ENCODE peak calls at places on chromosome 1, in five cellular contexts. E is HepG2, S is GM12878, D is SK-N-SH, M is H1. Q is an unnamed sample. For H3K79me2, the result is how much of the 10 kb centered on the place peaks cover.

GRCh38 chr1:205109711-205110110 is 12.1 kb downstream of the RBBP5 start:
- DNase-seq in E (no peak), D (no peak), M (no peak), S (no peak), Q (no peak)

GRCh38 chr1:50421768-50422674 is 1.2 kb downstream of the DMRTA2 start:
- DNase-seq in S (no peak), E (no peak), D (peak), M (no peak), Q (no peak)

GRCh38 chr1:8463144-8463927 is 145.4 kb downstream of the SLC45A1 start:
- DNase-seq in D (peak), S (no peak), E (peak), M (no peak), Q (no peak)

GRCh38 chr1:62325076-62325475 is 5.8 kb upstream of the KANK4 start:
- DNase-seq in S (no peak), M (no peak), E (peak), D (no peak), Q (no peak)

GRCh38 chr1:1061682-1062363 is 12.3 kb downstream of the RNF223 start:
- DNase-seq in M (no peak), D (no peak), S (no peak), E (no peak), Q (peak)

GRCh38 chr1:202124107-202124506 is 1.4 kb downstream of the GPR37L1 start:
- DNase-seq in D (no peak), M (no peak), E (no peak), S (no peak), Q (no peak)

GRCh38 chr1:17933991-17934390 is 173.6 kb upstream of the IGSF21 start:
- DNase-seq in D (peak), E (no peak), S (no peak), M (no peak), Q (no peak)

GRCh38 chr1:205661429-205662134 is 18.7 kb downstream of the SLC45A3 start:
- DNase-seq in S (no peak), D (peak), E (no peak), M (no peak), Q (no peak)

GRCh38 chr1:8293141-8293540 is 24.8 kb upstream of the SLC45A1 start:
- DNase-seq in E (no peak), D (no peak), S (no peak), M (no peak), Q (no peak)

GRCh38 chr1:167454929-167455785 is 63.2 kb downstream of the CD247 start:
- DNase-seq in D (peak), S (no peak), M (no peak), E (no peak), Q (peak)

GRCh38 chr1:6588128-6588892 is 8.5 kb downstream of the ZBTB48 start:
- DNase-seq in E (no peak), D (no peak), M (no peak), S (no peak), Q (no peak)

GRCh38 chr1:19646366-19646765 is 2.3 kb downstream of the NBL1 start:
- DNase-seq in M (no peak), S (no peak), E (no peak), D (no peak), Q (no peak)

GRCh38 chr1:164726235-164726634 is 167.3 kb downstream of the PBX1 start:
- DNase-seq in E (no peak), S (no peak), M (no peak), D (no peak), Q (no peak)

GRCh38 chr1:226761322-226761721 is 22.2 kb upstream of the ITPKB start:
- DNase-seq in E (no peak), S (no peak), D (no peak), M (no peak), Q (no peak)

GRCh38 chr1:226764533-226764932 is 25.5 kb upstream of the ITPKB start:
- DNase-seq in M (no peak), E (no peak), D (no peak), S (no peak), Q (no peak)

GRCh38 chr1:226763741-226764264 is 24.7 kb upstream of the ITPKB start:
- DNase-seq in E (no peak), S (no peak), D (peak), M (peak), Q (no peak)

GRCh38 chr1:226762988-226763740 is 24.1 kb upstream of the ITPKB start:
- DNase-seq in E (no peak), S (no peak), D (no peak), M (no peak), Q (no peak)

DNA sequence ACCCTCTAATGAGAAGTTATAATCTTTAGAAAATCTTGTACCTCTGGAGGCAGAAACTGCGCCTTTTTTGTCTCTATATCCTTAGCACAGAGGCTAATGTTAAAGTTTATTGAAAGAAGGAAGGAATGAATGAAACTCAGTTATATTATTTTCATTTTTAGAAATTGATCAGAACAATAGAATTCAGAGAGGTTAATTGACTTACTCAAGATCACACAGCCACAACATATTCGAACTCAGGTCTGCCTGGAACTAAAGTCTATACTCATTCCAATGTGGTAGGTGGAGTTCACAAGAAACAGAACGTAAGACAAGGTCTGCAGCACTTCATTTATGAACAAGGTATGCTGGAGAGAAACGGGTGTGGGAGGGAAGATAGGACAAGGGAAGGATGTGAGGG is 23.0 kb upstream of the ITPKB start:
- DNase-seq in S (no peak), M (no peak), E (no peak), D (no peak), Q (no peak)
- TF ChIP-seq EP300 in S (no peak), M (no peak), E (no peak), D (no peak), Q (no peak)

GRCh38 chr1:37476087-37476452 is 1.7 kb downstream of the ZC3H12A start:
- DNase-seq in S (no peak), M (no peak), D (no peak), E (no peak), Q (no peak)
- H3K79me2 ChIP-seq in S (half or more), M (under half), D (half or more), E (under half), Q (half or more)

GRCh38 chr1:153633747-153634665 is at the start of gene CHTOP:
- DNase-seq in S (peak), M (peak), D (peak), E (peak), Q (peak)
- TF ChIP-seq EP300 in S (no peak), M (no peak), D (no peak), E (peak), Q (peak)

GRCh38 chr1:176141449-176141848 is 65.6 kb downstream of the COP1 start:
- DNase-seq in S (no peak), M (no peak), D (no peak), E (no peak), Q (peak)

DNA sequence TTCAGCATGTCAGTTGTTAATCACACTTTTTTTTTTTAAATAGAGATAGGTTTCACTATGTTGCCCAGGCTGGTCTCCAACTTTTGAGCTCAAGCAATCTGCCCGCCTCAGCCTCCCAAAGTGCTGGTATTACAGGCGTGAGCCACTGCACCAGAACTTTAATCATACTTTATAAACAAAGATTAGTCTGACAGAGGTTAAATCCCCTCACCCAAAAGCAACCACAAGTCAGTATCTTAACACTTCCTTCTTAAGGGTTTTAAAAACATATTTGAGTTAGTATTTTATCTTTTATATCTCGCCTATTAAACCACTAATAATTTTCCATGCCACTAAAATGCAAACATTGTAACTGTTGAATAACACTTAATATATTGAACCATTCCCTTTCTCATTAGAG is 70.2 kb downstream of the COP1 start:
- DNase-seq in M (no peak), E (no peak), D (no peak), S (no peak), Q (no peak)
- H3K79me2 ChIP-seq in M (under half), E (under half), D (half or more), S (under half), Q (under half)

DNA sequence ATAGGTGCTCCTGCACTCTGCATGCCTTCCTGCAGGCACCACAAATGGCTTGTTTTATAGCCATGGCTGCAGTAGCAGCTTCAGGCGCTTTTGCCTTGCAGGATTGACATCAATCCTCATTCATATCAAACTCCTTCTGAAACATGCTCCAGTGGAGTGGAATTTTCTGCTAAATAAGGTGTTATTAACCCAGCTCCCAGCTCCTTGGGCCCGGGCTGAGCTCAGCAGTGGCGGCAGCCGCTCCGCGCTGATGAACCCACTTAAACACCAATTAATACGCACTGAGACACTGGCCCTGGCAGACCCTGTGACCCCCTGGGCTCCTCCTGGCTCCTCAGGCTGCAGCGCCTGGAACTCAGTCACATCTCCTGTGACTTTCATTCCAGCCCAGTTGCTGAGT is 137.3 kb upstream of the GRIK3 start:
- DNase-seq in E (no peak), D (no peak), S (no peak), M (no peak), Q (no peak)
- TF ChIP-seq EP300 in E (no peak), D (no peak), S (no peak), M (no peak), Q (no peak)

GRCh38 chr1:21335750-21336168 is 45.5 kb upstream of the ECE1 start:
- DNase-seq in M (no peak), D (peak), S (no peak), E (no peak), Q (no peak)

GRCh38 chr1:21337931-21338567 is 47.8 kb upstream of the ECE1 start:
- DNase-seq in D (no peak), E (no peak), M (no peak), S (no peak), Q (no peak)

GRCh38 chr1:21337010-21337437 is 46.8 kb upstream of the ECE1 start:
- DNase-seq in M (no peak), E (no peak), S (no peak), D (no peak), Q (no peak)

GRCh38 chr1:21338568-21339401 is 48.5 kb upstream of the ECE1 start:
- DNase-seq in S (no peak), E (peak), D (no peak), M (no peak), Q (no peak)

GRCh38 chr1:21337459-21337930 is 47.2 kb upstream of the ECE1 start:
- DNase-seq in E (no peak), M (no peak), S (no peak), D (no peak), Q (no peak)
- H3K79me2 ChIP-seq in E (under half), M (under half), S (under half), D (under half), Q (under half)

Q was measured in K562.